ENCODE peak calls at places on chromosomes 6 and 20, in four cellular contexts. J is HCT116, B is Panc1, Y is upper lobe of right lung. U is an unnamed sample. For H3K36me3, the result is how much of the 10 kb centered on the place peaks cover.

GRCh38 chr20:38202982-38203293 is 37.9 kb upstream of the TGM2 start:
- DNase-seq in J (no peak), B (no peak), Y (peak), U (no peak)

GRCh38 chr6:16639689-16640480 is 121.4 kb downstream of the ATXN1 start:
- DNase-seq in J (no peak), B (peak), Y (no peak), U (peak)

GRCh38 chr6:126721581-126722145 is 381.7 kb downstream of the CENPW start:
- DNase-seq in J (peak), B (peak), Y (no peak), U (peak)

GRCh38 chr6:160678230-160678629 is 14.2 kb upstream of the LPA start:
- DNase-seq in J (no peak), B (no peak), Y (no peak), U (no peak)

GRCh38 chr20:53040678-53041674 is 68.8 kb downstream of the TSHZ2 start:
- DNase-seq in J (no peak), B (no peak), Y (no peak), U (no peak)

GRCh38 chr6:46781478-46782378 is 11.5 kb upstream of the MEP1A start:
- DNase-seq in J (peak), B (peak), Y (no peak), U (no peak)

GRCh38 chr6:167907837-167908681 is 81.3 kb downstream of the AFDN start:
- DNase-seq in J (peak), B (no peak), Y (no peak), U (no peak)

GRCh38 chr20:13426870-13427269 is 205.8 kb downstream of the ISM1 start:
- DNase-seq in J (no peak), B (no peak), Y (no peak), U (no peak)

GRCh38 chr20:34705383-34706021 is 1.4 kb downstream of the TP53INP2 start:
- DNase-seq in J (no peak), B (no peak), Y (no peak), U (no peak)

GRCh38 chr6:137519629-137520176 is 25.5 kb upstream of the OLIG3 start:
- DNase-seq in J (no peak), B (no peak), Y (no peak), U (no peak)

GRCh38 chr6:92122746-92123145 is 1296.6 kb downstream of the EPHA7 start:
- DNase-seq in J (no peak), B (no peak), Y (no peak), U (no peak)

GRCh38 chr6:21772467-21772866 is 178.9 kb downstream of the SOX4 start:
- DNase-seq in J (no peak), B (no peak), Y (no peak), U (no peak)

GRCh38 chr6:21769973-21770372 is 176.4 kb downstream of the SOX4 start:
- DNase-seq in J (no peak), B (no peak), Y (no peak), U (no peak)

GRCh38 chr6:21767891-21768659 is 174.5 kb downstream of the SOX4 start:
- DNase-seq in J (no peak), B (no peak), Y (no peak), U (no peak)

GRCh38 chr6:21771626-21772320 is 178.2 kb downstream of the SOX4 start:
- DNase-seq in J (no peak), B (no peak), Y (no peak), U (no peak)

DNA sequence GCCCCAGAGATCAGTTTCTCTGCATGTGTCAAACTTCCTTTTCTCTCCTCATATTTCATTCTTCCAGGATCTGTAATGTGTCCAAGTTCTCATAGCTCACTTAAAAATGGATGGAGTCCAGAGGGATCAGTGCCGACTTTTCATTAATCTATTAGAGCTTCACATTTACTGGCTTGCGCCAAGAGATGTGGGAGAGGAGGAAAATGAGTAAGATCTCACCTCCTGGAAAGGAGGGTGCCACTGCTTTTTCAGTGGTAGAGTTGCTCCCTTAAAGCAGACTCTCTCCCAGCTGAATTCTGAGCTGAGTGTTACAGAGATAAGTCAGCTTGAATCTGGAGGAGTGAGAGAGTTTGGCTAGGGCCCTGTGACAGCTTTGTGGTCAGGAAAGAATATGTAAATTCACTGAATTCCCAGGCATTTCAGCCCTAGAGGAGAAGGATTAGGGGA is 175.9 kb downstream of the SOX4 start:
- DNase-seq in J (no peak), B (no peak), Y (no peak), U (peak)
- H3K4me3 ChIP-seq in J (no peak), B (no peak), Y (no peak), U (no peak)

GRCh38 chr6:150925655-150925928 is 60.1 kb downstream of the MTHFD1L start:
- DNase-seq in J (no peak), B (no peak), Y (no peak), U (no peak)

GRCh38 chr6:150929403-150929802 is 63.9 kb downstream of the MTHFD1L start:
- DNase-seq in J (no peak), B (no peak), Y (no peak), U (no peak)

GRCh38 chr6:150924808-150925654 is 59.5 kb downstream of the MTHFD1L start:
- DNase-seq in J (no peak), B (no peak), Y (no peak), U (no peak)

GRCh38 chr6:150930816-150931215 is 65.3 kb downstream of the MTHFD1L start:
- DNase-seq in J (no peak), B (no peak), Y (no peak), U (no peak)

DNA sequence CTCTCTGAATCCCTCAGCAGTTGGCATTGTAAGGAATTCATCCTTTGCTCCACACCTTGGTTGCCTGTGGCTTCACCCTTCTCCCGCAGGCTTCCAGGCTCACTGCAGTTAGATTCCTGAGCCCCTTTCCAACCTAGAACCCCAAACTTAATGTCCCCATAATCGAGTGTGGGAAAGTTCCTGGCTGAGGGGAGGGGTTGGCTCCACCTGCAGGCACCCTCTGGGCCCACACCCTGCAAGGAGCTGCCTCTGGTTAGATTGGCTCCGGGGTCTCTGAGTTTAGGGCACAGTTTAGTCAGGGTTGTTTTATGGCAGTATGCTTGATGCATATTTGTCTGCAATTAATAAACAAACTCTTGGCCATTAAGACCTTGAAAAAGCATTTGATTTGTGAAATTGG is 63.4 kb downstream of the MTHFD1L start:
- DNase-seq in J (no peak), B (no peak), Y (no peak), U (no peak)
- H3K36me3 ChIP-seq in J (under half), B (under half), Y (under half), U (under half)

DNA sequence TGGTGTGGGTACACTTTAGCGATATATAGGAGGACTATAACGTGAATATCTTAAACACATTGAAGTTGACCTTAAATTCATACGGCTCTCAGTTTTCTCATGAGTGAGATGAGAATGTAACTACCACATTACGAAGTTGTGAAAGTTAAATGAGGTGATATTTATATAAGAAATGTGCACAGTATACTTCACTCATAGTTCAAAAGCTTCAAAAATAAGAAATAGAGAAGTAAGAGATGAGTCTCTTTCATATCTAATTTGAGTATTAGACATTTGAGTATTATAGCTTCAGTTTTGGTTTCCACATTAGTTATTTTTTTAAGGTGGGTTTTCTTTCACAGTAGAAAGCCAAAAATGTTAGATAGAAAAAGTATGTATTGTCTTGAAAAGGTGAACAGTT is 183.3 kb downstream of the NKAIN2 start:
- DNase-seq in J (no peak), B (no peak), Y (no peak), U (no peak)
- TF ChIP-seq CTCF in J (no peak), B (no peak), Y (no peak), U (no peak)

GRCh38 chr6:11232177-11232967 is at the start of gene NEDD9:
- DNase-seq in J (peak), B (peak), Y (peak), U (peak)

GRCh38 chr6:11231108-11231463 is 1.4 kb downstream of the NEDD9 start:
- DNase-seq in J (no peak), B (no peak), Y (no peak), U (no peak)

GRCh38 chr6:11231564-11232176 is 798 bp downstream of the NEDD9 start:
- DNase-seq in J (no peak), B (no peak), Y (no peak), U (no peak)

GRCh38 chr6:11229267-11230043 is 3.0 kb downstream of the NEDD9 start:
- DNase-seq in J (no peak), B (no peak), Y (no peak), U (no peak)

DNA sequence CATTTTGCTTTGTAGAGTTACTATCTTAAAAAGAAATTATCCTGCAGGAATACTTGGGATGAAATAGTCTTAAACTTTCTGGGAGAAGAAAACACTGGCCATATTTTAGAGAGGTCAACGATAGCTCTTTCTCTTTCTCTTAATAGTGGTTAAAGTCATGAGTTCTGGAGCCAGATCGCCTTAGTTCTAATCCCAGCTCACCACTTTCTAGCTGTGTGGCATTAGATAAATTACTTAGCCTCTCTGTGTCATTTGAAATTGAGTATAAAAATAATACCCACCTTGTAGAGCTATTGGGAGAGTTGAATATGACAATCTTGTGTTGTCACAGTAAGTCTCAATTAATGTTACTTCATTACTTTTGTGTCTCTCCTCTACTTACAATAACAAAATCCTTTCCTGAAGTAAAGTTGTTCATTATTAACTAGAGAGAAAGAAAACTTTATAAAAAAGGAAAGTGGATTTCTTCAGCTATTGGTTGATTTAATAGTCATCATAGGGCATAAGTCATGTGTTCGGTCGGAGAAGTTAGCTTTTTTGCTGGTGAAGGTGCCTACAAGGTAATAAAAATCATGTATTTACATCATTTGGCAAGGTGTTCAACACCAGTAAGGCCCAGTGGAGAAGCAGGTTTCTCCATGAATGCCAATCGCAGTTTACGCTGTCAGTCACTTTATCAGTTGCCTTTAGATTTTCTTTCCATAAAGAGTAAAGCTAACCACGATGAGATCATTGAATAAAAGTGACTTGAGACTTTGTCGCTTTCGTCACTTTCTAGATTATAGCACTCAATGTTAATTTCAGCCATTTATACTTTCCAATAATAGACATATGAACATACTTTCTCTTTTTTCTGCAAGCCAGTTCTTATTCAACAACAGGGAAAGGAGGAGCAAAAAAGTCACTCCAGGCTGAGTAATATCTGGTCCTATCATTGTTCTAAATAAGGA is 2.0 kb downstream of the NEDD9 start:
- DNase-seq in J (no peak), B (no peak), Y (no peak), U (no peak)
- H3K4me3 ChIP-seq in J (no peak), B (no peak), Y (peak), U (peak)

DNA sequence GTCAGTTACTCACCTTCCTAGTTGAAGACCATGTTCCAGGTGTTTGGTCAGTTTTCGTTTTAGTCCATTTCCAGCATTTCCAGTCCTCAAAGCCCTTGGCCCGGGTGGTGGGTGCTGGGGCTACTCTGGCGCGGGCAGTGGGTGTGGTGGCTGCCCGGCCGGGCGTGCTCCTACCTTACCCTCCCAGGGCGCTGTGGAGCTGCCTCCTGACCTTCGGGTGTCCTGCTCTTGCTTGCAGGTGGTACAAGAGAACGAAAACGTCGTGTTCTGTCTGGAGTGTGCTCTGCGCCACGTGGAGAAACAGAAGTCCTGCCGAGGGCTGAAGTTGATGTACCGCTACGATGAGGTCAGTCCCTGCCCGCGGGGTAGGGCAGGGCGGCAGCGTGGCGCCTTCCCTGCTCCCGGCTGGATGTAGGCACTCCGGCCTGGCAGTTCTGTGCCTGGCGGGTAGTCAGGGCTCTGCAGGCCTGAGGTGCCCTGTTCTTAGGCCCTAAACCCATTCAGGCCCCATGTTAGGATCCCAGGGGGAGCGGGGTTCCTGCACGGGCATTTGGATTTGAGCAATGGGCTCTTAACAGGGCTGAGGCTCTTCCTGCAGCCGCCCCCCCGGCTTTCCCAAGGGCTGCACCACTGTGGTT is 145.8 kb downstream of the DTNBP1 start:
- DNase-seq in J (no peak), B (no peak), Y (no peak), U (no peak)
- H3K36me3 ChIP-seq in J (under half), B (under half), Y (half or more), U (under half)

GRCh38 chr6:162753775-162754174 is 26.0 kb downstream of the PACRG start:
- DNase-seq in J (no peak), B (no peak), Y (no peak), U (no peak)

DNA sequence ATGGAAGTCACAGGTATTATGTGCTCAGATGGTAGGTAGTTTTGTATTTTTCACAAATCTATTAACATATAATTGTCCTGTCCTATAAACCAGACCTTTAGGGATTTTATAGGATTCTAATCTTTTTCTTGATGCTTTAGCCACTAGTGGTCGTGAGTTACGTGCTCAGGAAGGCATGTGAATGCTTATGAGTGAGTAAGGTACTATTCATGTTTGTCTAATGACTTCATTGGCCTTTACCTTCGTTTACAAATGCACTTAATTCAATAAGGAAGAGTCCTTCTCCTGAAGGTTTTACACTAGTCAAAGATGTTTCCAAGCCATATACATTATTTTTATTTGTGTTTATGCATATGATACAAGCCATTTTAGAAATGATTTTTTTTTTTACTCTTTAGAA is 23.0 kb downstream of the PACRG start:
- DNase-seq in J (no peak), B (peak), Y (no peak), U (peak)
- TF ChIP-seq CTCF in J (no peak), B (no peak), Y (no peak), U (peak)